ENCODE peak calls at places on chromosomes 12 and 14, in six cellular contexts. N is stimulated activated CD8-positive, alpha-beta memory T cell treated with anti-CD3 and anti-CD28 coated beads, Interleukin-2, amount 100 ng/mL, for 1 hour; P is T-helper 2 cell; A is MV-4-11; C is left colon; K is GM23338. M is an unnamed sample.

GRCh38 chr12:42014972-42015371 is 129.7 kb downstream of the GXYLT1 start:
- DNase-seq in K (no peak), A (no peak), N (no peak), P (no peak), C (no peak), M (no peak)

GRCh38 chr12:87253157-87253556 is 776.0 kb downstream of the C12orf50 start:
- DNase-seq in K (no peak), P (no peak), A (no peak), N (no peak), C (no peak), M (no peak)

GRCh38 chr14:106269029-106269428 is 742.6 kb downstream of the TMEM121 start:
- DNase-seq in P (no peak), N (no peak), K (no peak), C (no peak), A (no peak), M (no peak)

GRCh38 chr14:72810201-72810600 is 83.7 kb downstream of the DPF3 start:
- DNase-seq in K (no peak), N (peak), P (no peak), C (no peak), A (no peak), M (no peak)

GRCh38 chr12:43816168-43816567 is 10.1 kb upstream of the TWF1 start:
- DNase-seq in C (no peak), N (no peak), A (no peak), K (no peak), P (no peak), M (no peak)

GRCh38 chr14:75832621-75833297 is 149.0 kb downstream of the TGFB3 start:
- DNase-seq in K (no peak), C (peak), N (no peak), P (no peak), A (no peak), M (no peak)

GRCh38 chr12:64061868-64062375 is 160.2 kb downstream of the KICS2 start:
- DNase-seq in K (no peak), C (no peak), N (no peak), A (no peak), P (no peak), M (no peak)

GRCh38 chr12:94793191-94793595 is 142.8 kb upstream of the TMCC3 start:
- DNase-seq in A (peak), P (no peak), C (no peak), K (peak), N (no peak), M (no peak)

GRCh38 chr14:94342334-94342934 is 19.3 kb upstream of the SERPINA6 start:
- DNase-seq in A (peak), P (no peak), K (no peak), C (peak), N (no peak), M (peak)

GRCh38 chr14:76775695-76776305 is 14.5 kb downstream of the VASH1 start:
- DNase-seq in N (no peak), P (no peak), K (no peak), A (no peak), C (peak), M (no peak)

GRCh38 chr14:54724772-54725325 is 157.9 kb downstream of the SAMD4A start:
- DNase-seq in P (no peak), N (no peak), C (no peak), K (no peak), A (no peak), M (no peak)